ENCODE peak calls at places on chromosomes 7 and 10, in seven cellular contexts. One of them, this sample, is unnamed.

GRCh38 chr10:3085785-3086567 is 18.6 kb downstream of the PFKP start:
- DNase-seq in left ventricle myocardium inferior: no peak
- DNase-seq in fibroblast of villous mesenchyme: no peak
- DNase-seq in DND-41: no peak
- DNase-seq in AG09319: no peak
- DNase-seq in OCI-LY7: no peak
- DNase-seq in body of pancreas: no peak
- DNase-seq in this sample: no peak

GRCh38 chr7:92665926-92666325 is 75.7 kb upstream of the FAM133B start:
- DNase-seq in OCI-LY7: no peak
- DNase-seq in body of pancreas: no peak
- DNase-seq in fibroblast of villous mesenchyme: no peak
- DNase-seq in DND-41: no peak
- DNase-seq in left ventricle myocardium inferior: no peak
- DNase-seq in AG09319: no peak
- DNase-seq in this sample: no peak

GRCh38 chr7:38211940-38212339 is 33.9 kb downstream of the STARD3NL start:
- DNase-seq in OCI-LY7: no peak
- DNase-seq in DND-41: no peak
- DNase-seq in body of pancreas: no peak
- DNase-seq in fibroblast of villous mesenchyme: no peak
- DNase-seq in left ventricle myocardium inferior: no peak
- DNase-seq in AG09319: no peak
- DNase-seq in this sample: no peak

GRCh38 chr10:100006241-100006886 is 3.4 kb downstream of the DNMBP start:
- DNase-seq in DND-41: no peak
- DNase-seq in fibroblast of villous mesenchyme: peak; percentile 96
- DNase-seq in body of pancreas: no peak
- DNase-seq in OCI-LY7: peak; percentile 39
- DNase-seq in AG09319: no peak
- DNase-seq in left ventricle myocardium inferior: no peak
- DNase-seq in this sample: peak; percentile 66

GRCh38 chr7:127598318-127598717 is 4.8 kb downstream of the FSCN3 start:
- DNase-seq in AG09319: no peak
- DNase-seq in OCI-LY7: no peak
- DNase-seq in body of pancreas: no peak
- DNase-seq in left ventricle myocardium inferior: no peak
- DNase-seq in fibroblast of villous mesenchyme: no peak
- DNase-seq in DND-41: no peak
- DNase-seq in this sample: no peak

GRCh38 chr7:107592361-107593024 is 12.4 kb downstream of the BCAP29 start:
- DNase-seq in left ventricle myocardium inferior: no peak
- DNase-seq in body of pancreas: no peak
- DNase-seq in AG09319: no peak
- DNase-seq in OCI-LY7: no peak
- DNase-seq in DND-41: no peak
- DNase-seq in fibroblast of villous mesenchyme: peak; percentile 81
- DNase-seq in this sample: no peak

GRCh38 chr10:103845983-103846382 is 9.4 kb downstream of the SH3PXD2A start:
- DNase-seq in body of pancreas: no peak
- DNase-seq in DND-41: no peak
- DNase-seq in OCI-LY7: peak; percentile 70
- DNase-seq in AG09319: no peak
- DNase-seq in left ventricle myocardium inferior: no peak
- DNase-seq in fibroblast of villous mesenchyme: no peak
- DNase-seq in this sample: peak; percentile 51

GRCh38 chr10:101014230-101014884 is 14.7 kb downstream of the LZTS2 start:
- DNase-seq in DND-41: peak; percentile 77
- DNase-seq in fibroblast of villous mesenchyme: peak; percentile 67
- DNase-seq in AG09319: no peak
- DNase-seq in left ventricle myocardium inferior: peak; percentile 86
- DNase-seq in OCI-LY7: peak; percentile 65
- DNase-seq in body of pancreas: peak; percentile 91
- DNase-seq in this sample: peak; percentile 85

GRCh38 chr10:14750900-14751575 is 23.7 kb downstream of the FAM107B start:
- DNase-seq in fibroblast of villous mesenchyme: no peak
- DNase-seq in AG09319: no peak
- DNase-seq in body of pancreas: no peak
- DNase-seq in OCI-LY7: peak; percentile 96
- DNase-seq in left ventricle myocardium inferior: peak; percentile 34
- DNase-seq in DND-41: no peak
- DNase-seq in this sample: no peak

GRCh38 chr10:97774811-97775294 is 3.1 kb upstream of the SFRP5 start:
- DNase-seq in DND-41: no peak
- DNase-seq in AG09319: no peak
- DNase-seq in left ventricle myocardium inferior: no peak
- DNase-seq in fibroblast of villous mesenchyme: no peak
- DNase-seq in body of pancreas: peak; percentile 91
- DNase-seq in OCI-LY7: no peak
- DNase-seq in this sample: no peak

GRCh38 chr10:12909836-12910185 is 91.7 kb downstream of the CCDC3 start:
- DNase-seq in AG09319: no peak
- DNase-seq in fibroblast of villous mesenchyme: peak; percentile 79
- DNase-seq in body of pancreas: no peak
- DNase-seq in left ventricle myocardium inferior: no peak
- DNase-seq in OCI-LY7: no peak
- DNase-seq in DND-41: no peak
- DNase-seq in this sample: no peak

GRCh38 chr7:103679156-103680132 is 233.4 kb upstream of the SLC26A5 start:
- DNase-seq in left ventricle myocardium inferior: no peak
- DNase-seq in AG09319: no peak
- DNase-seq in OCI-LY7: no peak
- DNase-seq in body of pancreas: no peak
- DNase-seq in DND-41: no peak
- DNase-seq in fibroblast of villous mesenchyme: no peak
- DNase-seq in this sample: no peak

GRCh38 chr7:124085168-124085567 is 52.3 kb upstream of the TMEM229A start:
- DNase-seq in body of pancreas: peak; percentile 95
- DNase-seq in AG09319: no peak
- DNase-seq in left ventricle myocardium inferior: no peak
- DNase-seq in DND-41: no peak
- DNase-seq in OCI-LY7: no peak
- DNase-seq in fibroblast of villous mesenchyme: no peak
- DNase-seq in this sample: no peak

GRCh38 chr7:123748171-123748733 is 551 bp downstream of the WASL start:
- DNase-seq in OCI-LY7: peak; percentile 62
- DNase-seq in DND-41: peak; percentile 35
- DNase-seq in body of pancreas: peak; percentile 62
- DNase-seq in fibroblast of villous mesenchyme: peak; percentile 29
- DNase-seq in left ventricle myocardium inferior: peak; percentile 55
- DNase-seq in AG09319: no peak
- DNase-seq in this sample: peak; percentile 51

GRCh38 chr7:112594397-112594796 is 113.6 kb downstream of the LSMEM1 start:
- DNase-seq in OCI-LY7: no peak
- DNase-seq in fibroblast of villous mesenchyme: peak; percentile 29
- DNase-seq in AG09319: peak; percentile 4
- DNase-seq in DND-41: no peak
- DNase-seq in body of pancreas: no peak
- DNase-seq in left ventricle myocardium inferior: no peak
- DNase-seq in this sample: no peak

GRCh38 chr7:6407434-6407833 is 40.3 kb downstream of the DAGLB start:
- DNase-seq in AG09319: no peak
- DNase-seq in OCI-LY7: no peak
- DNase-seq in fibroblast of villous mesenchyme: no peak
- DNase-seq in body of pancreas: no peak
- DNase-seq in DND-41: no peak
- DNase-seq in left ventricle myocardium inferior: no peak
- DNase-seq in this sample: no peak

GRCh38 chr7:142516038-142516501 is 233.2 kb upstream of the PRSS1 start:
- DNase-seq in OCI-LY7: peak; percentile 67
- DNase-seq in body of pancreas: peak; percentile 44
- DNase-seq in DND-41: peak; percentile 58
- DNase-seq in left ventricle myocardium inferior: no peak
- DNase-seq in fibroblast of villous mesenchyme: peak; percentile 70
- DNase-seq in AG09319: peak; percentile 50
- DNase-seq in this sample: peak; percentile 63

GRCh38 chr7:26493737-26494423 is 202.2 kb downstream of the SNX10 start:
- DNase-seq in left ventricle myocardium inferior: no peak
- DNase-seq in OCI-LY7: no peak
- DNase-seq in body of pancreas: peak; percentile 68
- DNase-seq in fibroblast of villous mesenchyme: no peak
- DNase-seq in DND-41: no peak
- DNase-seq in AG09319: no peak
- DNase-seq in this sample: no peak

GRCh38 chr7:98678215-98678614 is 61.1 kb downstream of the NPTX2 start:
- DNase-seq in fibroblast of villous mesenchyme: no peak
- DNase-seq in DND-41: no peak
- DNase-seq in left ventricle myocardium inferior: no peak
- DNase-seq in AG09319: no peak
- DNase-seq in body of pancreas: no peak
- DNase-seq in OCI-LY7: no peak
- DNase-seq in this sample: no peak

GRCh38 chr10:89310092-89310886 is 8.4 kb downstream of the IFIT2 start:
- DNase-seq in DND-41: no peak
- DNase-seq in fibroblast of villous mesenchyme: no peak
- DNase-seq in body of pancreas: no peak
- DNase-seq in left ventricle myocardium inferior: no peak
- DNase-seq in OCI-LY7: no peak
- DNase-seq in AG09319: no peak
- DNase-seq in this sample: no peak

GRCh38 chr7:8435120-8435519 is 1.7 kb downstream of the NXPH1 start:
- DNase-seq in left ventricle myocardium inferior: no peak
- DNase-seq in OCI-LY7: no peak
- DNase-seq in DND-41: no peak
- DNase-seq in body of pancreas: no peak
- DNase-seq in AG09319: no peak
- DNase-seq in fibroblast of villous mesenchyme: no peak
- DNase-seq in this sample: no peak

GRCh38 chr10:115355162-115355760 is 262.1 kb downstream of the ATRNL1 start:
- DNase-seq in fibroblast of villous mesenchyme: peak; percentile 69
- DNase-seq in body of pancreas: peak; percentile 52
- DNase-seq in left ventricle myocardium inferior: no peak
- DNase-seq in DND-41: peak; percentile 48
- DNase-seq in OCI-LY7: peak; percentile 65
- DNase-seq in AG09319: peak; percentile 5
- DNase-seq in this sample: peak; percentile 43

GRCh38 chr10:131655101-131655849 is 245.5 kb upstream of the PPP2R2D start:
- DNase-seq in body of pancreas: no peak
- DNase-seq in OCI-LY7: no peak
- DNase-seq in left ventricle myocardium inferior: no peak
- DNase-seq in fibroblast of villous mesenchyme: no peak
- DNase-seq in DND-41: no peak
- DNase-seq in AG09319: no peak
- DNase-seq in this sample: no peak

GRCh38 chr10:3173173-3173878 is 744 bp upstream of the PITRM1 start:
- DNase-seq in body of pancreas: peak; percentile 94
- DNase-seq in AG09319: no peak
- DNase-seq in DND-41: no peak
- DNase-seq in left ventricle myocardium inferior: peak; percentile 70
- DNase-seq in fibroblast of villous mesenchyme: no peak
- DNase-seq in OCI-LY7: peak; percentile 86
- DNase-seq in this sample: no peak

GRCh38 chr7:106045592-106045991 is 66.5 kb downstream of the SYPL1 start:
- DNase-seq in DND-41: no peak
- DNase-seq in fibroblast of villous mesenchyme: no peak
- DNase-seq in body of pancreas: no peak
- DNase-seq in AG09319: no peak
- DNase-seq in left ventricle myocardium inferior: no peak
- DNase-seq in OCI-LY7: no peak
- DNase-seq in this sample: no peak

GRCh38 chr10:130341325-130341724 is 205.1 kb downstream of the GLRX3 start:
- DNase-seq in OCI-LY7: peak; percentile 18
- DNase-seq in left ventricle myocardium inferior: no peak
- DNase-seq in fibroblast of villous mesenchyme: no peak
- DNase-seq in DND-41: peak; percentile 26
- DNase-seq in AG09319: no peak
- DNase-seq in body of pancreas: peak; percentile 47
- DNase-seq in this sample: no peak
- TF ChIP-seq CTCF in OCI-LY7: peak; percentile 73
- TF ChIP-seq CTCF in left ventricle myocardium inferior: peak; percentile 70
- TF ChIP-seq CTCF in fibroblast of villous mesenchyme: no peak
- TF ChIP-seq CTCF in DND-41: peak; percentile 61
- TF ChIP-seq CTCF in AG09319: no peak
- TF ChIP-seq CTCF in body of pancreas: peak; percentile 67
- TF ChIP-seq CTCF in this sample: no peak

DNA sequence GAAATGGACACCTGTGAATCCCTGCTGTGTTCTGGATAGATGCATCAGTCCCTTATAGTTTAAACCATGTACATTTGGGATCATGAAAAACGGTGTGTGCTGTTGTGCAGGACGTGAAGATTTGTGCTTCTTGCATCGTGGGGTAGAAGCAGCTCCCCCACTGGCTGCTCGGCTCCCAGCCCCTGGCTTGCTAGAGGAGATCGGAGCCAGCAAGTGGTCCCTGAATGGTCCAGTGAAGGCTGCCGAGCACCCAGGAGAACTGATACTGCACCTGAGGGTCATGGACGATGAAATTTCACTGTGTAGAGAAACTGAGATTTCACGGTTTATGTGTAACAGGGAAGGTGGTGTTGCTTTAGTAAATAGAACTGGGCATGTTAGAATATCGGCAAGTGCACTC is 655.2 kb upstream of the FOXK1 start:
- DNase-seq in AG09319: no peak
- DNase-seq in body of pancreas: no peak
- DNase-seq in fibroblast of villous mesenchyme: no peak
- DNase-seq in DND-41: no peak
- DNase-seq in OCI-LY7: no peak
- DNase-seq in left ventricle myocardium inferior: no peak
- DNase-seq in this sample: no peak
- TF ChIP-seq CTCF in AG09319: no peak
- TF ChIP-seq CTCF in body of pancreas: no peak
- TF ChIP-seq CTCF in fibroblast of villous mesenchyme: no peak
- TF ChIP-seq CTCF in DND-41: no peak
- TF ChIP-seq CTCF in OCI-LY7: no peak
- TF ChIP-seq CTCF in left ventricle myocardium inferior: no peak
- TF ChIP-seq CTCF in this sample: no peak

GRCh38 chr10:124892905-124893304 is 49.0 kb upstream of the ZRANB1 start:
- DNase-seq in fibroblast of villous mesenchyme: no peak
- DNase-seq in DND-41: no peak
- DNase-seq in body of pancreas: no peak
- DNase-seq in left ventricle myocardium inferior: no peak
- DNase-seq in AG09319: no peak
- DNase-seq in OCI-LY7: no peak
- DNase-seq in this sample: no peak
- TF ChIP-seq CTCF in fibroblast of villous mesenchyme: no peak
- TF ChIP-seq CTCF in DND-41: no peak
- TF ChIP-seq CTCF in body of pancreas: no peak
- TF ChIP-seq CTCF in left ventricle myocardium inferior: no peak
- TF ChIP-seq CTCF in AG09319: no peak
- TF ChIP-seq CTCF in OCI-LY7: no peak
- TF ChIP-seq CTCF in this sample: no peak

DNA sequence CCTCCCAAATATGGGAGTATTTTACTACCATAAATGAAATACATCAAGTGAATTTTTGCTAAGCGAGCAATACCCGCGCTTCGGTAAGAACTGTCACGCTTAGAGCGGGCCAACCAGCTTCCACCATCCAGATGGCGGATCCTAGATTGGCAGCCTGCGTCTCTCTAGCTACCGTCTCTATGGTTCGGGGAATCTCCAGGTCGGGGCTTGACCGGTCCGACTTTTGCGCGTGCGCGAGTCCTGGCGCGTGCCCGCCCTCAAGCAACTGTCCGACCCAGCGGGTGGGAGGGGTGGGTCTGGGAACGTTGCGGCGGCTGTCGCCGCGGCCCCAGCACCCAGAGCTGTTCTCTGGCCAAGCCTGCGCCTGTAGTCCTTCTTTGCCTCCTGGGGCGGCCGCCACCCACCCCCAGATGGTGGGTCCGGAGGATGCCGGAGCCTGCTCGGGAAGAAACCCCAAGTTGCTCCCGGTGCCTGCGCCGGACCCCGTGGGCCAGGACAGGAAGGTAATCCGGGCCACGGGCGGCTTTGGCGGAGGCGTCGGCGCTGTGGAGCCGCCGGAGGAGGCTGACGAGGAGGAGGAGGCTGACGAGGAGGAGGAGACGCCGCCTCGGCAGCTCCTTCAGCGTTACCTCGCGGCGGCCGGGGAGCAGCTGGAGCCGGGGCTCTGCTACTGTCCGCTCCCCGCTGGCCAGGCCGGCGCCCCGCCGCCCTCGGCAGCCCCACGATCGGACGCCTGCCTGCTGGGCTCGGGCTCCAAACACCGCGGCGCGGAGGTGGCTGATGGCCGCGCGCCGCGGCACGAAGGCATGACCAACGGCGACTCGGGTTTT is at the start of gene TBC1D12:
- DNase-seq in DND-41: no peak
- DNase-seq in fibroblast of villous mesenchyme: peak; percentile 98
- DNase-seq in body of pancreas: peak; percentile 97
- DNase-seq in OCI-LY7: peak; percentile 79
- DNase-seq in AG09319: peak; percentile 87
- DNase-seq in left ventricle myocardium inferior: peak; percentile 96
- DNase-seq in this sample: peak; percentile 91
- TF ChIP-seq CTCF in DND-41: no peak
- TF ChIP-seq CTCF in fibroblast of villous mesenchyme: no peak
- TF ChIP-seq CTCF in body of pancreas: no peak
- TF ChIP-seq CTCF in OCI-LY7: no peak
- TF ChIP-seq CTCF in AG09319: no peak
- TF ChIP-seq CTCF in left ventricle myocardium inferior: no peak
- TF ChIP-seq CTCF in this sample: no peak